ENCODE peak calls at places on chromosomes 12 and 14, in six cellular contexts. One of them, this sample, is unnamed.

GRCh38 chr14:25869854-25870253 is 728.0 kb downstream of the NOVA1 start:
- DNase-seq in mucosa of descending colon: no peak
- DNase-seq in cardiac muscle cell: no peak
- DNase-seq in GM23248: no peak
- DNase-seq in fibroblast of lung: no peak
- DNase-seq in tibial artery: no peak
- DNase-seq in this sample: no peak

GRCh38 chr12:47967461-47968430 is 4.3 kb downstream of the TMEM106C start:
- DNase-seq in mucosa of descending colon: no peak
- DNase-seq in cardiac muscle cell: no peak
- DNase-seq in GM23248: peak; percentile 49
- DNase-seq in fibroblast of lung: no peak
- DNase-seq in tibial artery: peak; percentile 35
- DNase-seq in this sample: no peak

GRCh38 chr12:1080520-1081223 is 89.6 kb downstream of the ERC1 start:
- DNase-seq in mucosa of descending colon: no peak
- DNase-seq in cardiac muscle cell: no peak
- DNase-seq in GM23248: no peak
- DNase-seq in fibroblast of lung: no peak
- DNase-seq in tibial artery: no peak
- DNase-seq in this sample: no peak

GRCh38 chr14:104563742-104564615 is 15.6 kb upstream of the C14orf180 start:
- DNase-seq in mucosa of descending colon: no peak
- DNase-seq in cardiac muscle cell: peak; percentile 80
- DNase-seq in GM23248: peak; percentile 63
- DNase-seq in fibroblast of lung: peak; percentile 39
- DNase-seq in tibial artery: peak; percentile 65
- DNase-seq in this sample: peak; percentile 93

GRCh38 chr12:10160659-10161386 is 11.1 kb downstream of the OLR1 start:
- DNase-seq in mucosa of descending colon: no peak
- DNase-seq in cardiac muscle cell: no peak
- DNase-seq in GM23248: no peak
- DNase-seq in fibroblast of lung: no peak
- DNase-seq in tibial artery: no peak
- DNase-seq in this sample: no peak

GRCh38 chr12:7512528-7512927 is 9.0 kb upstream of the CD163 start:
- DNase-seq in mucosa of descending colon: no peak
- DNase-seq in cardiac muscle cell: peak; percentile 5
- DNase-seq in GM23248: peak; percentile 99
- DNase-seq in fibroblast of lung: peak; percentile 81
- DNase-seq in tibial artery: peak; percentile 43
- DNase-seq in this sample: no peak

GRCh38 chr12:68189766-68190700 is 30.5 kb upstream of the IFNG start:
- DNase-seq in mucosa of descending colon: no peak
- DNase-seq in cardiac muscle cell: no peak
- DNase-seq in GM23248: peak; percentile 70
- DNase-seq in fibroblast of lung: peak; percentile 10
- DNase-seq in tibial artery: no peak
- DNase-seq in this sample: no peak

GRCh38 chr12:91662021-91662420 is 479.4 kb upstream of the DCN start:
- DNase-seq in mucosa of descending colon: no peak
- DNase-seq in cardiac muscle cell: no peak
- DNase-seq in GM23248: no peak
- DNase-seq in fibroblast of lung: peak; percentile 32
- DNase-seq in tibial artery: no peak
- DNase-seq in this sample: no peak

GRCh38 chr14:89215166-89215940 is 201.7 kb downstream of the FOXN3 start:
- DNase-seq in mucosa of descending colon: no peak
- DNase-seq in cardiac muscle cell: no peak
- DNase-seq in GM23248: no peak
- DNase-seq in fibroblast of lung: no peak
- DNase-seq in tibial artery: no peak
- DNase-seq in this sample: no peak

GRCh38 chr12:94204647-94205247 is 56.4 kb downstream of the PLXNC1 start:
- DNase-seq in mucosa of descending colon: no peak
- DNase-seq in cardiac muscle cell: peak; percentile 18
- DNase-seq in GM23248: no peak
- DNase-seq in fibroblast of lung: no peak
- DNase-seq in tibial artery: no peak
- DNase-seq in this sample: no peak

GRCh38 chr12:106841471-106842302 is 67.2 kb downstream of the RIC8B start:
- DNase-seq in mucosa of descending colon: no peak
- DNase-seq in cardiac muscle cell: peak; percentile 72
- DNase-seq in GM23248: peak; percentile 69
- DNase-seq in fibroblast of lung: peak; percentile 72
- DNase-seq in tibial artery: peak; percentile 29
- DNase-seq in this sample: no peak

GRCh38 chr12:115322275-115322674 is 638.3 kb upstream of the TBX3 start:
- DNase-seq in mucosa of descending colon: no peak
- DNase-seq in cardiac muscle cell: no peak
- DNase-seq in GM23248: peak; percentile 84
- DNase-seq in fibroblast of lung: peak; percentile 22
- DNase-seq in tibial artery: no peak
- DNase-seq in this sample: no peak

GRCh38 chr12:104643921-104644669 is 187.3 kb downstream of the CHST11 start:
- DNase-seq in mucosa of descending colon: peak; percentile 64
- DNase-seq in cardiac muscle cell: no peak
- DNase-seq in GM23248: no peak
- DNase-seq in fibroblast of lung: no peak
- DNase-seq in tibial artery: peak; percentile 39
- DNase-seq in this sample: no peak

GRCh38 chr12:11749943-11750690 is 100.6 kb downstream of the ETV6 start:
- DNase-seq in mucosa of descending colon: no peak
- DNase-seq in cardiac muscle cell: no peak
- DNase-seq in GM23248: no peak
- DNase-seq in fibroblast of lung: no peak
- DNase-seq in tibial artery: peak; percentile 56
- DNase-seq in this sample: no peak

GRCh38 chr12:120856980-120857379 is 47.2 kb downstream of the SPPL3 start:
- DNase-seq in mucosa of descending colon: no peak
- DNase-seq in cardiac muscle cell: no peak
- DNase-seq in GM23248: no peak
- DNase-seq in fibroblast of lung: no peak
- DNase-seq in tibial artery: no peak
- DNase-seq in this sample: no peak

GRCh38 chr12:80593766-80594165 is 113.7 kb upstream of the MYF6 start:
- DNase-seq in mucosa of descending colon: no peak
- DNase-seq in cardiac muscle cell: no peak
- DNase-seq in GM23248: peak; percentile 70
- DNase-seq in fibroblast of lung: peak; percentile 71
- DNase-seq in tibial artery: no peak
- DNase-seq in this sample: no peak

GRCh38 chr12:3885179-3886094 is 12.2 kb upstream of the PARP11 start:
- DNase-seq in mucosa of descending colon: no peak
- DNase-seq in cardiac muscle cell: peak; percentile 56
- DNase-seq in GM23248: peak; percentile 73
- DNase-seq in fibroblast of lung: peak; percentile 77
- DNase-seq in tibial artery: peak; percentile 24
- DNase-seq in this sample: no peak

GRCh38 chr14:20499881-20500280 is 5.5 kb upstream of the RNASE10 start:
- DNase-seq in mucosa of descending colon: no peak
- DNase-seq in cardiac muscle cell: no peak
- DNase-seq in GM23248: no peak
- DNase-seq in fibroblast of lung: no peak
- DNase-seq in tibial artery: no peak
- DNase-seq in this sample: no peak

DNA sequence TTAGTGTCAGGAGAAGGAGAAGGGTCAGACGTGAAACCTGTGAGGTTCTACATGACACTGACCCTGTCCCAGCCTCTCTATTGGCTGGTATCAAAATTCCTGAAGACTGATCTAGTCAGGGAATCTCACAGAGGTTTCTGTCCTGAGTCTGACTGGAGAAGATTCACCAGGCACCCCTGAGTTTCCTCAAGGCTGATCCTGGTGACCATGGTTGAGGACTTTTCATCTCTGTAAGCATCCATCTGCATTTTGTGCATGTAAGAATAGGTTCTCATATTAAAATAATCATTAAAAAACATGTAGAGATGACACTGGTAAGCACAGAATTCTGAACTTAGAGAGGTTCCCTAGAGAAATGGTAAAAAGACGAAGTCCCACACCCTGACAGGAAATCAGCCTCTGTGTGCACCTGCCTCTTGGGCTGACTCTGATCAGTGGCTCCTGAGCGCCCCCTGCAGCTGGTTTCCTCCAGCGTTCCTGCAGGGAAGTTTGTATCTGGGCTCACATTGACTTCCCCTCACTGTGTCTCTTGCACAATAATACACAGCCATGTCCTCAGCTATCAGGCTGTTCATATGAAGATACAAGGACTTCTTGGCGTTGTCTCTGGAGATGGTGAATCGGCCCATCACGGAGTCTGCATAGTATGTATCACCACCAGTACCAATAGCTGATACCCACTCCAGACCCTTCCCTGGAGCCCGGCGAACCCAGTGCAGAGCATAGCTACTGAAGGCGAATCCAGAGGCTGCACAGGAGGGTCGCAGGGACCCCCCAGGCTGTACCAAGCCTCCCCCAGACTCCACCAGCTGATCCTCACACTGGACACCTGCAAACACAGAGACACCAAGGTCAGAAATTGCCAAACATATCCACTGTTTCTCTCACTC is 991.9 kb downstream of the TMEM121 start:
- DNase-seq in mucosa of descending colon: peak; percentile 70
- DNase-seq in cardiac muscle cell: no peak
- DNase-seq in GM23248: no peak
- DNase-seq in fibroblast of lung: no peak
- DNase-seq in tibial artery: no peak
- DNase-seq in this sample: no peak
- H3K9me3 ChIP-seq in mucosa of descending colon: no peaks in the 10 kb centered on the region
- H3K9me3 ChIP-seq in cardiac muscle cell: no peaks in the 10 kb centered on the region
- H3K9me3 ChIP-seq in GM23248: no peaks in the 10 kb centered on the region
- H3K9me3 ChIP-seq in fibroblast of lung: no peaks in the 10 kb centered on the region
- H3K9me3 ChIP-seq in tibial artery: no peaks in the 10 kb centered on the region
- H3K9me3 ChIP-seq in this sample: no peaks in the 10 kb centered on the region

GRCh38 chr14:69459122-69459521 is 25.4 kb upstream of the PLEKHD1 start:
- DNase-seq in mucosa of descending colon: no peak
- DNase-seq in cardiac muscle cell: no peak
- DNase-seq in GM23248: no peak
- DNase-seq in fibroblast of lung: no peak
- DNase-seq in tibial artery: no peak
- DNase-seq in this sample: no peak

GRCh38 chr14:69460093-69460701 is 24.3 kb upstream of the PLEKHD1 start:
- DNase-seq in mucosa of descending colon: no peak
- DNase-seq in cardiac muscle cell: peak; percentile 64
- DNase-seq in GM23248: peak; percentile 93
- DNase-seq in fibroblast of lung: peak; percentile 95
- DNase-seq in tibial artery: peak; percentile 67
- DNase-seq in this sample: no peak

GRCh38 chr14:69464829-69465228 is 19.7 kb upstream of the PLEKHD1 start:
- DNase-seq in mucosa of descending colon: no peak
- DNase-seq in cardiac muscle cell: no peak
- DNase-seq in GM23248: peak; percentile 91
- DNase-seq in fibroblast of lung: peak; percentile 66
- DNase-seq in tibial artery: no peak
- DNase-seq in this sample: no peak

DNA sequence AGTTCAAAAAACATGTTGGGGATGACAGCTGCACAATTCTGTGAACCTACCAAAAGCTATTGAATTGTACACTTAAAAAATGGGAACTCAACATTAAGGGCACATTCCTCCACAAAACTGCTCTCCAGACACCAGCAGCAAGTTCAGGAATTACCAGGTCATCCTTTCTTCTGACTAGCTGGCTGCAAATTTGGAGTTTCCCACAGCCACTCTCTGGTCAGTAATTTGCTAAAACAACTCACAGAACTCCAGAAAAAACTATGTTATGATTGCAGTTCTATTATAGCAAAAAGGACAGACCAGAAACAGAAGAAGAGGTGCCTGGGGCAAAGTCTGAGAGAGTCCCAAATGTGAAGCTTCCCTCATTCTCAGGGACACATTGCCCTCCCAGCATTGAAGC is 20.1 kb upstream of the PLEKHD1 start:
- DNase-seq in mucosa of descending colon: no peak
- DNase-seq in cardiac muscle cell: no peak
- DNase-seq in GM23248: peak; percentile 36
- DNase-seq in fibroblast of lung: no peak
- DNase-seq in tibial artery: no peak
- DNase-seq in this sample: no peak
- H3K4me3 ChIP-seq in mucosa of descending colon: no peak overlapping the region
- H3K4me3 ChIP-seq in cardiac muscle cell: no peak overlapping the region
- H3K4me3 ChIP-seq in GM23248: peak overlapping the region; percentile 13
- H3K4me3 ChIP-seq in fibroblast of lung: no peak overlapping the region
- H3K4me3 ChIP-seq in tibial artery: no peak overlapping the region
- H3K4me3 ChIP-seq in this sample: no peak overlapping the region

DNA sequence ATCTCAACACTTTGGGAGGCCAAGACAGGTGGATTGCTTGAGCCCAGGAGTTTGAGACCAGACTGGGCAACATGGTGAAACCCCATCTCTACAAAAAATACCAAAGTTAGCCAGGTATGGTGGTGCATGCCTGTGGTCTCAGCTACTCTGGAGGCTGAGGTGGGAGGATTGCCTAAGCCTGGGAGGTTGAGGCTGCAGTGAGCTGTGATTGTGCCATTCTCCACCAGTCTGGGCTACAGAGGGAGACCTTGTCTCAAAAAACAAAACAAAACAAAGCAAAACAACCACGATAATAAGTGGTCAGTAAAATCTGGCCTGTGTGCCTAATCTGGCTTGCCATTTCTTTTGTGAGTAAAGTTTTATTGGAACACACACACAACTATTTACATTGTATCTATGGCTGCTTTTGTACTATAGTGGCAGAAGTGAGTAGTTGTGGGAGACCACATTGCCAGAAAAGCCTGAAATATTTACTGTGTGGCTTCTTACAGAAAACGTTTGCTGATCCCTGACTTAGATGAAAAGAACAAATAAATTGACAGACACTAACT is 19.4 kb upstream of the KLRG1 start:
- DNase-seq in mucosa of descending colon: no peak
- DNase-seq in cardiac muscle cell: no peak
- DNase-seq in GM23248: no peak
- DNase-seq in fibroblast of lung: no peak
- DNase-seq in tibial artery: no peak
- DNase-seq in this sample: no peak
- H3K9me3 ChIP-seq in mucosa of descending colon: peaks cover 28% of the 10 kb centered on the region
- H3K9me3 ChIP-seq in cardiac muscle cell: no peaks in the 10 kb centered on the region
- H3K9me3 ChIP-seq in GM23248: peaks cover 2% of the 10 kb centered on the region
- H3K9me3 ChIP-seq in fibroblast of lung: no peaks in the 10 kb centered on the region
- H3K9me3 ChIP-seq in tibial artery: no peaks in the 10 kb centered on the region
- H3K9me3 ChIP-seq in this sample: peaks cover 15% of the 10 kb centered on the region

GRCh38 chr14:76958020-76958965 is 70.2 kb downstream of the IRF2BPL start:
- DNase-seq in mucosa of descending colon: no peak
- DNase-seq in cardiac muscle cell: no peak
- DNase-seq in GM23248: no peak
- DNase-seq in fibroblast of lung: no peak
- DNase-seq in tibial artery: no peak
- DNase-seq in this sample: no peak

GRCh38 chr14:76958975-76959710 is 69.4 kb downstream of the IRF2BPL start:
- DNase-seq in mucosa of descending colon: peak; percentile 62
- DNase-seq in cardiac muscle cell: peak; percentile 74
- DNase-seq in GM23248: peak; percentile 65
- DNase-seq in fibroblast of lung: peak; percentile 49
- DNase-seq in tibial artery: peak; percentile 72
- DNase-seq in this sample: peak; percentile 89

GRCh38 chr14:76956253-76957090 is 72.0 kb downstream of the IRF2BPL start:
- DNase-seq in mucosa of descending colon: peak; percentile 94
- DNase-seq in cardiac muscle cell: peak; percentile 96
- DNase-seq in GM23248: peak; percentile 98
- DNase-seq in fibroblast of lung: peak; percentile 94
- DNase-seq in tibial artery: peak; percentile 91
- DNase-seq in this sample: peak; percentile 98

GRCh38 chr14:76955575-76956252 is 72.8 kb downstream of the IRF2BPL start:
- DNase-seq in mucosa of descending colon: no peak
- DNase-seq in cardiac muscle cell: no peak
- DNase-seq in GM23248: peak; percentile 89
- DNase-seq in fibroblast of lung: peak; percentile 39
- DNase-seq in tibial artery: peak; percentile 38
- DNase-seq in this sample: no peak

GRCh38 chr14:76957224-76957881 is 71.2 kb downstream of the IRF2BPL start:
- DNase-seq in mucosa of descending colon: peak; percentile 55
- DNase-seq in cardiac muscle cell: no peak
- DNase-seq in GM23248: peak; percentile 28
- DNase-seq in fibroblast of lung: no peak
- DNase-seq in tibial artery: no peak
- DNase-seq in this sample: no peak
- H3K4me3 ChIP-seq in mucosa of descending colon: no peak overlapping the region
- H3K4me3 ChIP-seq in cardiac muscle cell: no peak overlapping the region
- H3K4me3 ChIP-seq in GM23248: no peak overlapping the region
- H3K4me3 ChIP-seq in fibroblast of lung: no peak overlapping the region
- H3K4me3 ChIP-seq in tibial artery: no peak overlapping the region
- H3K4me3 ChIP-seq in this sample: no peak overlapping the region

This sample was measured in kidney.